ENCODE peak calls at places on chromosomes 13 and 19, in seven cellular contexts. K, H, I, E, J, C and U are unnamed samples.

GRCh38 chr13:32722340-32722739 is 136.1 kb downstream of the PDS5B start:
- DNase-seq in I (no peak), H (no peak), C (no peak), E (no peak), J (no peak), K (no peak), U (no peak)

GRCh38 chr13:74110053-74110452 is 24.2 kb downstream of the KLF12 start:
- DNase-seq in H (no peak), C (no peak), E (no peak), I (peak; percentile 10), J (no peak), K (no peak), U (no peak)

GRCh38 chr19:1610579-1610978 is 5.3 kb upstream of the UQCR11 start:
- DNase-seq in K (no peak), J (no peak), I (no peak), H (peak; percentile 74), C (no peak), E (no peak), U (no peak)

GRCh38 chr13:85816413-85816812 is 17.2 kb upstream of the SLITRK6 start:
- DNase-seq in E (no peak), K (no peak), J (no peak), I (peak; percentile 55), H (no peak), C (no peak), U (no peak)

GRCh38 chr13:89163081-89163480 is 1491.9 kb downstream of the SLITRK5 start:
- DNase-seq in H (no peak), I (no peak), C (no peak), K (no peak), E (no peak), J (no peak), U (no peak)

GRCh38 chr19:52941941-52942370 is 18.7 kb upstream of the ZNF888 start:
- DNase-seq in E (peak; percentile 41), H (peak; percentile 64), J (peak; percentile 69), C (peak; percentile 35), I (peak; percentile 75), K (peak; percentile 38), U (no peak)

GRCh38 chr13:44493213-44493812 is 82.8 kb downstream of the TSC22D1 start:
- DNase-seq in I (no peak), K (no peak), E (no peak), C (no peak), J (no peak), H (no peak), U (no peak)

GRCh38 chr13:91349992-91350911 is 2.8 kb downstream of the MIR17HG start:
- DNase-seq in J (no peak), K (no peak), E (no peak), I (no peak), C (no peak), H (no peak), U (no peak)

GRCh38 chr19:41813911-41814310 is 17.5 kb downstream of the CEACAM3 start:
- DNase-seq in H (no peak), I (no peak), J (no peak), K (no peak), E (no peak), C (no peak), U (no peak)

GRCh38 chr13:106566682-106567420 is 1.1 kb downstream of the ARGLU1 start:
- DNase-seq in I (peak; percentile 64), H (no peak), K (peak; percentile 53), J (peak; percentile 78), C (peak; percentile 63), E (peak; percentile 79), U (no peak)

GRCh38 chr19:7366701-7367420 is 18.1 kb downstream of the ARHGEF18 start:
- DNase-seq in I (peak; percentile 38), K (peak; percentile 47), C (no peak), H (no peak), E (peak; percentile 63), J (no peak), U (no peak)

GRCh38 chr19:14019100-14019499 is 8.8 kb upstream of the RLN3 start:
- DNase-seq in E (no peak), C (no peak), H (no peak), I (no peak), K (no peak), J (peak; percentile 24), U (no peak)

GRCh38 chr13:79079351-79079839 is 326.7 kb downstream of the RBM26 start:
- DNase-seq in K (no peak), I (no peak), C (no peak), J (no peak), H (no peak), E (no peak), U (no peak)